ENCODE peak calls at places on chromosomes 4 and X, in four cellular contexts. U, J, V and W are unnamed samples.

GRCh38 chrX:37454537-37455285 is 105.5 kb downstream of the PRRG1 start:
- DNase-seq in V (no peak), J (no peak), U (no peak), W (no peak)

GRCh38 chr4:173218411-173219125 is 50.0 kb downstream of the GALNT7 start:
- DNase-seq in U (no peak), V (no peak), J (no peak), W (no peak)

GRCh38 chr4:47749858-47750257 is 88.0 kb downstream of the CORIN start:
- DNase-seq in U (no peak), J (no peak), V (no peak), W (no peak)

GRCh38 chr4:2377241-2377640 is 41.2 kb downstream of the ZFYVE28 start:
- DNase-seq in V (no peak), U (no peak), J (no peak), W (no peak)

GRCh38 chr4:156374894-156375293 is 421.2 kb upstream of the CTSO start:
- DNase-seq in U (no peak), V (no peak), J (no peak), W (no peak)

GRCh38 chr4:74297556-74297955 is 10.7 kb upstream of the EPGN start:
- DNase-seq in V (no peak), U (no peak), J (no peak), W (no peak)

GRCh38 chr4:71377561-71377960 is 38.7 kb downstream of the SLC4A4 start:
- DNase-seq in U (no peak), J (no peak), V (no peak), W (no peak)

GRCh38 chrX:66408507-66408906 is 230.4 kb downstream of the EDA2R start:
- DNase-seq in J (no peak), U (no peak), V (no peak), W (no peak)

GRCh38 chrX:119984652-119985051 is 41.1 kb upstream of the NKAP start:
- DNase-seq in V (no peak), U (no peak), J (no peak), W (no peak)

GRCh38 chrX:38220936-38221386 is 290 bp upstream of the SRPX start:
- DNase-seq in U (no peak), J (no peak), V (no peak), W (no peak)

GRCh38 chr4:23882976-23883531 is 6.8 kb downstream of the PPARGC1A start:
- DNase-seq in J (no peak), U (no peak), V (no peak), W (no peak)

GRCh38 chr4:88378691-88379559 is at the start of gene HERC6:
- DNase-seq in V (peak; percentile 65), U (peak; percentile 81), J (peak; percentile 94), W (peak; percentile 79)

GRCh38 chr4:113835005-113835404 is 73.5 kb upstream of the CAMK2D start:
- DNase-seq in U (no peak), V (no peak), J (no peak), W (no peak)

GRCh38 chr4:2911868-2912267 is 51.3 kb downstream of the NOP14 start:
- DNase-seq in J (no peak), U (no peak), V (no peak), W (no peak)

GRCh38 chr4:189092596-189092995 is 848.1 kb upstream of the FRG1 start:
- DNase-seq in U (no peak), V (no peak), J (no peak), W (no peak)

GRCh38 chrX:121958886-121959285 is 911.5 kb downstream of the GLUD2 start:
- DNase-seq in V (no peak), J (no peak), U (no peak), W (no peak)

GRCh38 chr4:46146993-46147392 is 23.1 kb upstream of the GABRG1 start:
- DNase-seq in J (no peak), U (no peak), V (no peak), W (no peak)

DNA sequence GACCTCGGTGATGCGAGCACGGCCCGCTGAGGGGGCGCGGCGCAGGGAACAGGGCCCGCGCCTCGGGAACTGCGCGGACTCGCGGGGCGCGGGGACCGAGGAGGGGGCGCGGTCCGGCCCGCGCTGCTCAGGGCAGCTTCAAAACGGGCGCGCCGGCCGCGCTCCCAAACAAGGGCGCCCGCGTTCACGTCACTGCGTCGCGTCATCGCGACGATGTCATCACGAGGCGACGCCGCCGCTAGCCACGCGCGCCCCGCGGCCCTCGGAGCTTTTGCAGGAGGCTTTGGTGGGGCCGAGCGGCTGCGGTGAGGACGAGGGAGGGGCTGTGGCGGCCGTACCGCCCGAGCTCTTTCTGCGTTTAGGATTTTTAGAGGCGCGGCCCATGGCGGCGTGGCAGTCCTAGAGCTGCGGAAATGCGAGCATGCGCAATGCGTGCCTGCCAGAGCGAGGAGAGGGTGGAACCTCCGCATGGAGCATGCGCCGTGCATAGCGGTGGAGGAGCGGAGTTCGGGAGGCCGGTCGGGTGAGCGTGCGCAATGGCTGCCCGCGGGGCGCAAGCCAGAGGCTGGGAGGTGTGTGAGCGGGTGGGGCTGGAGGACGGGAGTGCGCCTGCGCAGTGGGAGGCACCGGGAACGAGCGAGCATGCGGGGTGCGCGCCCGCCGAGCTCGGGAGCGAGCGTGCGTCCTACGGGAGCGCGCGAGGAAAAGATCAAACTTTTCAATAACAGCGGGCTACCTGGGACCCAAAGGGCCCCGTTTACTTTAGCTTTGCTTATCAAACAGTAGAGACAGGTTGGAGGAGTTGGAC is at the start of gene PPP2R3B:
- DNase-seq in J (peak; percentile 100), U (peak; percentile 99), V (peak; percentile 96), W (peak; percentile 98)
- TF ChIP-seq POLR2A in J (no peak), U (no peak), V (no peak), W (peak; percentile 46)

DNA sequence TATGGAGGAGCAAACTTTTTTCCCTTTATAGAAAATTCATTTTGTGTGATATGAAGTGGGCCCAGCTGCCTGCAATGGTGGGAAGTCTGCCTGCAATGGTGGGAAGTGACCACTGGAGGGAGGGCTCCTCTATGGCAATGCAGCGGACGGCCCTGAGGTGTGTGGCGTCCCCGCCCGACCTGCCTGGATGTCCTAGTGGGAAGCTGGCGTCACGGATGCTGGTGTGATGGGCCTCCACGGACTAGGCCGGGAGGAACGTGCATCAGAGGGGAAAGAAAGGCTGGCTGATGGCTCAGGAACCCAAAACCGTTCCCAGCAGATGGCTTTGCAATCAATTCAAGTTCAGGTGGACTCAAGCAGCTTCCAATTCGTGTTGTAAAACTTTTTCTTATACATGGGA is 177.9 kb downstream of the AFAP1 start:
- DNase-seq in V (peak; percentile 49), J (peak; percentile 86), U (peak; percentile 67), W (no peak)
- TF ChIP-seq POLR2AphosphoS5 in V (no peak), J (peak; percentile 34), U (peak; percentile 41), W (no peak)

DNA sequence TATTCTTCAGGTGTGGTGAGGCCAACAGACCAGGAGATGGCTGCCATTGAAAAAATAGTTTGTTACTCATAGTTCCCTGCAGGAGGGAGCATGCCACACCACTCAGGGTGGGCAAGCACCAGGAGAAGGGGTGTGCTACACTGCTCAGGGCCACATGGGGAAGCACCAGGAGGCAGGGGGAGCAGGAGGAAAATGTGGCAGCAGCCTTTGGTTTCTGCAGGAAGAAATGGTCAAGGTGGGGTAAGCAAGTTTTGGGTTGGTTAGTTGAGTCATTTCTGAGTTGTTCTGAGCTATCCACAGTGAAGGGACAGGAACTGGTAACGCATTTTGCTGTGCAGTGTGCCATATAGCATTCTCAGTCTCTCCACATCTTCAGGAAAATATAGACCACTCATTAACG is 23.8 kb downstream of the FGFBP1 start:
- DNase-seq in J (no peak), V (no peak), U (no peak), W (no peak)
- H3K4me1 ChIP-seq in J (no peaks in the 10 kb centered on the region), V (no peaks in the 10 kb centered on the region), U (no peaks in the 10 kb centered on the region), W (no peaks in the 10 kb centered on the region)

DNA sequence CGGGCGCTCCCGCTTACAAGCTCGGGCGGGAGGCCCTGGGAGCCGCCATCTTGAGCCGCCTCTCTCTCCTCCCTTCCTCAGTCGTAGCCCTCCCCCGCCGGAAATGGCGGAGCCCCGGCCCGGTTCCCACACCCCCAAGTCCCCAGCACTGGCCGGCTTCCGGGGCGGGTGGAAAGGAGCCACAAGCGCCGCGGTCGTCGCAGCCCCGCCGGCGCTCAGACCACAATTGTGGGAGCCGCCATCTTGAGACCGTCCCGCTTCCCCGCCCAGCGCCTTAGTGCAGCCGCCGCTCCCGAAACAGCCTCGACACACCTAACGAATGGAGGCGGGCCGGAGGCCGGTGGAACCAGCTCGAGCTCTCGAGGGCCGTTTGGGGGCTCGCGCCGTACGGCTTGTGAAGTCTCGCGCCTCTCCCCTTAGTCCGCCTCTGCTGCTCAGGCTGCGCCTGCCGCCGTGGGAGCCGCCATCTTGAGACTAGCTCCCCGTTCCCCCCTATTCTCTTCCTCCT is 440 bp downstream of the HCFC1 start:
- DNase-seq in U (peak; percentile 91), J (peak; percentile 98), V (peak; percentile 90), W (peak; percentile 78)
- TF ChIP-seq POLR2A in U (no peak), J (no peak), V (no peak), W (peak; percentile 71)

GRCh38 chr4:79678472-79679202 is 270.6 kb upstream of the GK2 start:
- DNase-seq in U (no peak), J (no peak), V (no peak), W (no peak)
- TF ChIP-seq POLR2AphosphoS5 in U (no peak), J (no peak), V (no peak), W (no peak)